ENCODE peak calls at places on chromosomes 16 and 17, in nine cellular contexts. One of them, this sample, is unnamed.

GRCh38 chr17:2395258-2396170 is 5.3 kb downstream of the MNT start:
- DNase-seq in upper lobe of left lung: peak
- DNase-seq in left cardiac atrium: no peak
- DNase-seq in omental fat pad: no peak
- DNase-seq in aorta: no peak
- DNase-seq in astrocyte of the cerebellum: no peak
- DNase-seq in tibial artery: no peak
- DNase-seq in IMR-90: peak
- DNase-seq in Caco-2: no peak
- DNase-seq in this sample: peak

GRCh38 chr16:23225634-23226033 is 43.1 kb downstream of the SCNN1G start:
- DNase-seq in upper lobe of left lung: no peak
- DNase-seq in left cardiac atrium: no peak
- DNase-seq in omental fat pad: no peak
- DNase-seq in aorta: no peak
- DNase-seq in astrocyte of the cerebellum: no peak
- DNase-seq in tibial artery: no peak
- DNase-seq in IMR-90: no peak
- DNase-seq in Caco-2: no peak
- DNase-seq in this sample: no peak

GRCh38 chr17:46081018-46081320 is 81.9 kb downstream of the STH start:
- DNase-seq in upper lobe of left lung: no peak
- DNase-seq in left cardiac atrium: no peak
- DNase-seq in omental fat pad: no peak
- DNase-seq in aorta: no peak
- DNase-seq in astrocyte of the cerebellum: no peak
- DNase-seq in tibial artery: no peak
- DNase-seq in IMR-90: no peak
- DNase-seq in Caco-2: no peak
- DNase-seq in this sample: no peak

GRCh38 chr16:67666538-67667433 is at the start of the genes C16orf86 and ENKD1:
- DNase-seq in upper lobe of left lung: peak
- DNase-seq in left cardiac atrium: peak
- DNase-seq in omental fat pad: no peak
- DNase-seq in aorta: peak
- DNase-seq in astrocyte of the cerebellum: peak
- DNase-seq in tibial artery: peak
- DNase-seq in IMR-90: peak
- DNase-seq in Caco-2: peak
- DNase-seq in this sample: peak

GRCh38 chr17:40498281-40499084 is 2.9 kb downstream of the TNS4 start:
- DNase-seq in upper lobe of left lung: no peak
- DNase-seq in left cardiac atrium: no peak
- DNase-seq in omental fat pad: no peak
- DNase-seq in aorta: no peak
- DNase-seq in astrocyte of the cerebellum: no peak
- DNase-seq in tibial artery: no peak
- DNase-seq in IMR-90: no peak
- DNase-seq in Caco-2: no peak
- DNase-seq in this sample: no peak

GRCh38 chr17:78862073-78863023 is 21.7 kb upstream of the USP36 start:
- DNase-seq in upper lobe of left lung: no peak
- DNase-seq in left cardiac atrium: peak
- DNase-seq in omental fat pad: peak
- DNase-seq in aorta: peak
- DNase-seq in astrocyte of the cerebellum: peak
- DNase-seq in tibial artery: peak
- DNase-seq in IMR-90: peak
- DNase-seq in Caco-2: no peak
- DNase-seq in this sample: peak

GRCh38 chr17:17422217-17422610 is 54.6 kb upstream of the MED9 start:
- DNase-seq in upper lobe of left lung: no peak
- DNase-seq in left cardiac atrium: no peak
- DNase-seq in omental fat pad: no peak
- DNase-seq in aorta: no peak
- DNase-seq in astrocyte of the cerebellum: no peak
- DNase-seq in tibial artery: no peak
- DNase-seq in IMR-90: no peak
- DNase-seq in Caco-2: no peak
- DNase-seq in this sample: no peak

GRCh38 chr16:698911-699671 is 6.5 kb downstream of the FBXL16 start:
- DNase-seq in upper lobe of left lung: peak
- DNase-seq in left cardiac atrium: no peak
- DNase-seq in omental fat pad: no peak
- DNase-seq in aorta: no peak
- DNase-seq in astrocyte of the cerebellum: no peak
- DNase-seq in tibial artery: no peak
- DNase-seq in IMR-90: no peak
- DNase-seq in Caco-2: no peak
- DNase-seq in this sample: no peak

GRCh38 chr16:75593825-75594820 is 27.9 kb downstream of the GABARAPL2 start:
- DNase-seq in upper lobe of left lung: no peak
- DNase-seq in left cardiac atrium: no peak
- DNase-seq in omental fat pad: no peak
- DNase-seq in aorta: no peak
- DNase-seq in astrocyte of the cerebellum: peak
- DNase-seq in tibial artery: no peak
- DNase-seq in IMR-90: peak
- DNase-seq in Caco-2: no peak
- DNase-seq in this sample: peak